ENCODE peak calls at places on chromosomes 2 and 18, in eight cellular contexts. B, E, F, C, H, U, V and T are unnamed samples.

GRCh38 chr2:135742307-135742838 is 718 bp downstream of the UBXN4 start:
- DNase-seq in B (peak), E (peak), F (peak), C (peak), H (no peak), U (no peak), V (peak), T (no peak)

GRCh38 chr2:174969091-174969734 is 36.0 kb downstream of the CHN1 start:
- DNase-seq in B (no peak), E (no peak), F (no peak), C (no peak), H (no peak), U (no peak), V (no peak), T (no peak)

GRCh38 chr2:233354971-233355574 is 779 bp downstream of the DGKD start:
- DNase-seq in B (no peak), E (peak), F (peak), C (peak), H (no peak), U (no peak), V (peak), T (peak)

GRCh38 chr2:4528773-4529172 is 825.4 kb downstream of the DCDC2C start:
- DNase-seq in B (no peak), E (no peak), F (no peak), C (no peak), H (no peak), U (no peak), V (no peak), T (no peak)

GRCh38 chr2:16148632-16149348 is 208.4 kb downstream of the MYCN start:
- DNase-seq in B (no peak), E (no peak), F (no peak), C (no peak), H (no peak), U (no peak), V (no peak), T (no peak)

GRCh38 chr2:239780236-239780997 is 244.7 kb downstream of the NDUFA10 start:
- DNase-seq in B (no peak), E (no peak), F (no peak), C (no peak), H (no peak), U (no peak), V (no peak), T (no peak)

GRCh38 chr2:171735991-171736710 is 48.9 kb downstream of the DYNC1I2 start:
- DNase-seq in B (no peak), E (no peak), F (no peak), C (no peak), H (no peak), U (no peak), V (no peak), T (no peak)

GRCh38 chr2:120914839-120915521 is 179.3 kb downstream of the GLI2 start:
- DNase-seq in B (peak), E (no peak), F (no peak), C (no peak), H (no peak), U (no peak), V (peak), T (no peak)

GRCh38 chr2:110991951-110992350 is 128.8 kb upstream of the BCL2L11 start:
- DNase-seq in B (no peak), E (no peak), F (no peak), C (no peak), H (no peak), U (no peak), V (no peak), T (no peak)

GRCh38 chr2:42969231-42970150 is 177.1 kb upstream of the HAAO start:
- DNase-seq in B (peak), E (no peak), F (no peak), C (no peak), H (no peak), U (no peak), V (peak), T (no peak)

GRCh38 chr2:183037281-183037659 is 987 bp downstream of the NCKAP1 start:
- DNase-seq in B (no peak), E (no peak), F (no peak), C (no peak), H (no peak), U (peak), V (peak), T (no peak)

GRCh38 chr2:25912851-25913695 is 34.8 kb upstream of the ASXL2 start:
- DNase-seq in B (no peak), E (no peak), F (no peak), C (no peak), H (no peak), U (no peak), V (peak), T (no peak)

GRCh38 chr2:231378028-231378722 is 17.3 kb upstream of the B3GNT7 start:
- DNase-seq in B (no peak), E (no peak), F (no peak), C (no peak), H (no peak), U (no peak), V (no peak), T (no peak)

GRCh38 chr18:58362829-58363231 is 266.1 kb downstream of the ALPK2 start:
- DNase-seq in B (no peak), E (no peak), F (no peak), C (no peak), H (no peak), U (no peak), V (peak), T (no peak)

GRCh38 chr18:58360324-58360723 is 268.6 kb downstream of the ALPK2 start:
- DNase-seq in B (no peak), E (no peak), F (no peak), C (no peak), H (no peak), U (no peak), V (no peak), T (no peak)

GRCh38 chr18:58362027-58362575 is 266.8 kb downstream of the ALPK2 start:
- DNase-seq in B (peak), E (no peak), F (no peak), C (no peak), H (no peak), U (no peak), V (peak), T (no peak)

GRCh38 chr18:58359226-58360019 is 269.5 kb downstream of the ALPK2 start:
- DNase-seq in B (no peak), E (no peak), F (no peak), C (no peak), H (no peak), U (no peak), V (no peak), T (no peak)

DNA sequence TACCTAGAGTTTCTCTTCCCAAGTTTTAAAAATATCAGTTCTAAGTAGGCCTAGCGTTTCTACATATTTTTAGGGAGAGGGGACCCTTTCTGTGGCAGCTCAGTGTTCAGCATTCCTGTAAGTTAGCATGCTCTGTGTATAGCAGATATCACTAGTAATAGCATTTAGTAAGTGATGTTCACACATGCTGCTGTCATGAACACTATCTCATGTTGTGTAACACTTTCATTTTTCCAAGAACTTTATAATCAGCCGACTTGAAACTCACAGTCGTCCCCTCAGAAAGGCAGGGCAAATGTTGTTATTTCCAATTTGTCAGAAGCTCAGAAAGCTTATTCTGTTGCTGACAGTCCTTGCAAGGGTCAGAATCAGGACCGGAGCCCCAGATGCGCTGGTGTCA is 267.7 kb downstream of the ALPK2 start:
- DNase-seq in B (no peak), E (no peak), F (no peak), C (no peak), H (no peak), U (no peak), V (peak), T (no peak)
- TF ChIP-seq CTCF in B (no peak), E (no peak), F (no peak), C (no peak), H (no peak), U (no peak), V (no peak), T (no peak)

GRCh38 chr2:8030694-8031303 is 651.1 kb upstream of the ID2 start:
- DNase-seq in B (no peak), E (no peak), F (no peak), C (no peak), H (no peak), U (no peak), V (no peak), T (no peak)
- TF ChIP-seq CTCF in B (no peak), E (no peak), F (no peak), C (no peak), H (no peak), U (no peak), V (no peak), T (no peak)

GRCh38 chr2:147327636-147328035 is 517.2 kb upstream of the ACVR2A start:
- DNase-seq in B (no peak), E (no peak), F (no peak), C (no peak), H (no peak), U (no peak), V (peak), T (no peak)

GRCh38 chr2:147325955-147326354 is 518.9 kb upstream of the ACVR2A start:
- DNase-seq in B (no peak), E (no peak), F (no peak), C (no peak), H (no peak), U (no peak), V (no peak), T (no peak)

GRCh38 chr2:147330925-147331324 is 513.9 kb upstream of the ACVR2A start:
- DNase-seq in B (no peak), E (no peak), F (no peak), C (no peak), H (no peak), U (no peak), V (no peak), T (no peak)

GRCh38 chr2:147331790-147332419 is 512.9 kb upstream of the ACVR2A start:
- DNase-seq in B (peak), E (no peak), F (no peak), C (no peak), H (no peak), U (peak), V (peak), T (no peak)
- TF ChIP-seq CTCF in B (peak), E (peak), F (peak), C (peak), H (peak), U (peak), V (peak), T (peak)

GRCh38 chr2:94869552-94870391 is 1.5 kb upstream of the TEKT4 start:
- DNase-seq in B (no peak), E (no peak), F (no peak), C (no peak), H (no peak), U (no peak), V (no peak), T (no peak)

GRCh38 chr2:94871226-94872087 is at the start of gene TEKT4:
- DNase-seq in B (no peak), E (no peak), F (peak), C (no peak), H (no peak), U (no peak), V (no peak), T (no peak)

GRCh38 chr2:94869131-94869530 is 2.1 kb upstream of the TEKT4 start:
- DNase-seq in B (no peak), E (no peak), F (no peak), C (no peak), H (no peak), U (no peak), V (no peak), T (no peak)

GRCh38 chr2:94872088-94872618 is 923 bp downstream of the TEKT4 start:
- DNase-seq in B (no peak), E (no peak), F (peak), C (no peak), H (no peak), U (no peak), V (no peak), T (no peak)

DNA sequence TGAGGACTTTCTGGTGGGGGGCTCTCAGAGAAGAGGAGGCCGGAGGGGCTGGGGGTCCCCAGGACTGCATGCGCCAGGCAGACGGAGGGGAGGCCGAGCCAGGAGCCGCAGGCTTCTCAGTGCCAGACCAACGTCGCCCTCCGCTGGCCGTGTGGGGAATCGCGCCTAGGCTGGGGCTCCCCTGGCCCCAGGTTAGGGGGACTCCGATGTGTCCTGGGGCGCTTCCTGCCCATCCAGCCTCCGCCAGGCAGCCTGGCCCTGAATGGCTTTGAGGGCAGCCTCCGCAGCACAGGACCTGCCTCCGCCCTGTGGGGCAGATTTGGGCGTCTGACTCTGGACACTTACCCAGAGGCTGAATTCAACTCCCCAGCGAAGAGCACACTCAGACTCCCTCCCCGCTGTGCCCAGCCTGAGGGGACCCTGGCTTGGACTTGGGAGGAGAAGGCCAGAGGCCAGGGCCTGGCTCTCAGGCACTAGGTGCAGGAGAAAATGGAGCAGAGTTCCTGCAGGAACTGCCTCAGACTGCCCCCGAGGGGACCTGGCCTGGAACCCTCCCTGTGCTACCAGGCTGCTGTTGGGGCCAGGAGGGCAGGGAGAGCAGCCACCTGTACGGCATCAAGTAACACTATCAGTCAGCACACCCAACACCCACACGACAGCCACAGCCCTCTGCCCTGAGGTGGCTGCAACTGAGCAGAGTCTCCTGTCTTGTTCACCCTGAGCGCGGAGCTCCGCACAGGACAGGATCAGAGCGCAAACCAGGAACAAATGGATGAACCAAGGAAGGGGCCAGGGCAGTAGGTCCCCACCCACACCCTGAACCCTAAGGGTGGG is 621 bp upstream of the TEKT4 start:
- DNase-seq in B (no peak), E (no peak), F (peak), C (no peak), H (no peak), U (no peak), V (no peak), T (no peak)
- TF ChIP-seq CTCF in B (peak), E (no peak), F (peak), C (no peak), H (no peak), U (peak), V (peak), T (no peak)

DNA sequence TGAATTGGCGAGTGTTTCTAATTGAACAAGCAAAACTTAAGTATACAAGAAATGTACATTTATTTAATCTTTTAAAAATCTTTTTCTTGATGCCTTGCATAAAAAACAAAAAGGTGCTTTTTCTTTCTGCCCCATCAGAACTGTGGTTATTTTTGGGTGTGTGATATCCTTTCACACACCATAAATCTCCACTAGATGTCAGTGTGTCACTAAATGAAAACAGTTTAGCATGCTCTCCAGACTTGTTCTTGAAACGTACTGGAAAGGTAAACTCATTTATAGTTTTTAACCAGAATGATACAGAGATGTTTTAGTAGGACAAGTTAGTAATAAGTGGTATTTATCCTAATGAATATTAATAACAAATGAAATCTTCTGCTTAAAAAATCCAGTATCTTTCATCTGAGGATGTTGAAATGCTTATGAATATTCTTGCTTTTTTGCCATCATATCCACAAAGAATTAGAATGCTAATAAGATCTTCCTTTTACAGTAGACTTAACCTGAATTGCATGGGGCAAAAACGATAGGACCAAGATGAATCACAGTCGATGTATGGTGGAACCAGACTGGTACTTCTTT is 96.8 kb downstream of the UBE2E3 start:
- DNase-seq in B (peak), E (no peak), F (no peak), C (no peak), H (no peak), U (peak), V (peak), T (no peak)
- TF ChIP-seq CTCF in B (peak), E (peak), F (peak), C (peak), H (peak), U (peak), V (peak), T (peak)